ENCODE peak calls at places on chromosomes 11 and 22, in seven cellular contexts. W is stimulated activated CD4-positive, alpha-beta T cell treated with anti-CD3 and anti-CD28 coated beads, Interleukin-4, amount 100 ng/mL, for 24 hours; L is cardiac muscle cell; T is stimulated activated CD8-positive, alpha-beta memory T cell treated with anti-CD3 and anti-CD28 coated beads, Interleukin-15, amount 100 ng/mL, for 24 hours; D is NCI-H1092; H is H4; Q is cardiac fibroblast. N is an unnamed sample.

GRCh38 chr11:104005234-104005855 is 31.1 kb upstream of the DDI1 start:
- DNase-seq in W (no peak), L (no peak), T (no peak), D (no peak), H (peak), Q (no peak), N (no peak)

GRCh38 chr22:30941363-30941740 is 27.2 kb downstream of the MORC2 start:
- DNase-seq in W (no peak), L (no peak), T (no peak), D (no peak), H (no peak), Q (no peak), N (no peak)

GRCh38 chr11:71188886-71189767 is 63.2 kb downstream of the SHANK2 start:
- DNase-seq in W (no peak), L (no peak), T (no peak), D (no peak), H (no peak), Q (no peak), N (no peak)

GRCh38 chr22:47854226-47854625 is 1091.8 kb downstream of the TBC1D22A start:
- DNase-seq in W (no peak), L (no peak), T (no peak), D (no peak), H (no peak), Q (no peak), N (no peak)

GRCh38 chr11:129652828-129653227 is 162.8 kb upstream of the TMEM45B start:
- DNase-seq in W (no peak), L (no peak), T (no peak), D (no peak), H (no peak), Q (peak), N (no peak)

GRCh38 chr22:30969532-30970355 is 679 bp downstream of the TUG1 start:
- DNase-seq in W (peak), L (no peak), T (peak), D (no peak), H (no peak), Q (peak), N (no peak)

GRCh38 chr11:121839821-121840220 is 276.2 kb downstream of the BLID start:
- DNase-seq in W (no peak), L (no peak), T (no peak), D (no peak), H (no peak), Q (peak), N (no peak)

GRCh38 chr11:3203221-3204043 is 15.2 kb downstream of the MRGPRG start:
- DNase-seq in W (no peak), L (peak), T (no peak), D (peak), H (no peak), Q (no peak), N (peak)

GRCh38 chr11:73469401-73469800 is 93.2 kb downstream of the RELT start:
- DNase-seq in W (no peak), L (no peak), T (no peak), D (no peak), H (no peak), Q (peak), N (no peak)